ENCODE peak calls at places on chromosomes 1 and 21, in seven cellular contexts. D is IMR-90, F is HepG2, O is HCT116, Q is A549, C is H1, J is GM12878. S is an unnamed sample.

GRCh38 chr1:53254011-53254640 is 15.8 kb upstream of the MAGOH start:
- DNase-seq in D (peak), F (no peak), O (no peak), Q (no peak), C (no peak), J (no peak), S (no peak)

GRCh38 chr1:16204634-16205332 is 7.7 kb downstream of the ARHGEF19 start:
- DNase-seq in D (no peak), F (peak), O (no peak), Q (peak), C (peak), J (no peak), S (peak)

GRCh38 chr1:157551694-157552693 is at the start of gene FCRL5:
- DNase-seq in D (no peak), F (no peak), O (no peak), Q (no peak), C (no peak), J (peak), S (no peak)

GRCh38 chr21:28719731-28720130 is 272.9 kb downstream of the LTN1 start:
- DNase-seq in D (no peak), F (no peak), O (no peak), Q (no peak), C (no peak), J (no peak), S (no peak)

GRCh38 chr1:247456914-247457638 is 828 bp downstream of the OR2B11 start:
- DNase-seq in D (no peak), F (no peak), O (no peak), Q (no peak), C (no peak), J (no peak), S (no peak)

GRCh38 chr1:2906620-2907019 is 105.1 kb upstream of the TTC34 start:
- DNase-seq in D (no peak), F (no peak), O (no peak), Q (no peak), C (no peak), J (no peak), S (no peak)

GRCh38 chr1:234316486-234316885 is 56.8 kb upstream of the COA6 start:
- DNase-seq in D (no peak), F (no peak), O (no peak), Q (no peak), C (no peak), J (no peak), S (no peak)

GRCh38 chr21:46304437-46304836 is 18.3 kb downstream of the YBEY start:
- DNase-seq in D (no peak), F (no peak), O (no peak), Q (no peak), C (no peak), J (no peak), S (no peak)

GRCh38 chr1:201503397-201504176 is 3.3 kb downstream of the CSRP1 start:
- DNase-seq in D (peak), F (peak), O (no peak), Q (peak), C (no peak), J (no peak), S (no peak)

GRCh38 chr1:98931134-98931835 is 73.4 kb downstream of the PLPPR5 start:
- DNase-seq in D (no peak), F (no peak), O (no peak), Q (no peak), C (no peak), J (no peak), S (no peak)

GRCh38 chr1:219269171-219269570 is 95.5 kb downstream of the LYPLAL1 start:
- DNase-seq in D (peak), F (no peak), O (no peak), Q (no peak), C (no peak), J (no peak), S (no peak)

GRCh38 chr1:200918006-200918405 is 23.3 kb downstream of the INAVA start:
- DNase-seq in D (no peak), F (no peak), O (no peak), Q (no peak), C (no peak), J (no peak), S (no peak)

GRCh38 chr1:192011525-192011924 is 146.7 kb upstream of the RGS18 start:
- DNase-seq in D (no peak), F (no peak), O (no peak), Q (no peak), C (no peak), J (no peak), S (no peak)

GRCh38 chr21:33262921-33263320 is 3.2 kb upstream of the IL10RB start:
- DNase-seq in D (no peak), F (no peak), O (no peak), Q (no peak), C (no peak), J (no peak), S (no peak)

GRCh38 chr1:9316080-9316444 is 23.4 kb downstream of the SPSB1 start:
- DNase-seq in D (no peak), F (no peak), O (no peak), Q (no peak), C (no peak), J (no peak), S (no peak)

GRCh38 chr1:86507935-86508582 is 38.8 kb upstream of the CLCA4 start:
- DNase-seq in D (peak), F (no peak), O (peak), Q (no peak), C (no peak), J (no peak), S (peak)

GRCh38 chr1:202176949-202177927 is 16.4 kb upstream of the LGR6 start:
- DNase-seq in D (no peak), F (no peak), O (no peak), Q (no peak), C (no peak), J (no peak), S (no peak)

GRCh38 chr1:14095001-14095400 is 395.0 kb downstream of the PRDM2 start:
- DNase-seq in D (no peak), F (no peak), O (peak), Q (no peak), C (no peak), J (no peak), S (peak)

GRCh38 chr1:225424562-225425210 is 3.2 kb downstream of the LBR start:
- DNase-seq in D (peak), F (no peak), O (no peak), Q (no peak), C (no peak), J (no peak), S (no peak)

GRCh38 chr1:228030451-228031201 is 23.8 kb downstream of the WNT3A start:
- DNase-seq in D (no peak), F (no peak), O (no peak), Q (no peak), C (no peak), J (no peak), S (no peak)

GRCh38 chr1:10152709-10153284 is 57.6 kb upstream of the KIF1B start:
- DNase-seq in D (peak), F (no peak), O (peak), Q (peak), C (peak), J (no peak), S (peak)

GRCh38 chr1:154609398-154610380 is 1.7 kb upstream of the ADAR start:
- DNase-seq in D (peak), F (no peak), O (peak), Q (no peak), C (peak), J (no peak), S (no peak)

GRCh38 chr1:9671377-9672140 is 20.0 kb downstream of the PIK3CD start:
- DNase-seq in D (peak), F (peak), O (peak), Q (peak), C (no peak), J (no peak), S (no peak)

GRCh38 chr1:182377175-182377574 is 14.4 kb downstream of the GLUL start:
- DNase-seq in D (no peak), F (no peak), O (no peak), Q (no peak), C (no peak), J (no peak), S (no peak)

GRCh38 chr1:246761386-246761785 is 37.2 kb downstream of the SCCPDH start:
- DNase-seq in D (peak), F (no peak), O (no peak), Q (no peak), C (no peak), J (no peak), S (no peak)

GRCh38 chr1:41357451-41358151 is 3.6 kb upstream of the FOXO6 start:
- DNase-seq in D (no peak), F (no peak), O (no peak), Q (no peak), C (peak), J (no peak), S (no peak)

GRCh38 chr1:41358152-41358937 is 2.9 kb upstream of the FOXO6 start:
- DNase-seq in D (no peak), F (no peak), O (no peak), Q (no peak), C (peak), J (no peak), S (no peak)

GRCh38 chr1:41360074-41361027 is 883 bp upstream of the FOXO6 start:
- DNase-seq in D (no peak), F (no peak), O (no peak), Q (no peak), C (peak), J (no peak), S (peak)

GRCh38 chr1:41361028-41361494 is at the start of gene FOXO6:
- DNase-seq in D (peak), F (peak), O (peak), Q (peak), C (peak), J (peak), S (peak)

GRCh38 chr1:41359211-41360073 is 1.8 kb upstream of the FOXO6 start:
- DNase-seq in D (no peak), F (no peak), O (no peak), Q (no peak), C (peak), J (no peak), S (no peak)
- TF ChIP-seq CEBPB in D (no peak), F (no peak), O (no peak), Q (no peak), C (no peak), J (no peak), S (no peak)

DNA sequence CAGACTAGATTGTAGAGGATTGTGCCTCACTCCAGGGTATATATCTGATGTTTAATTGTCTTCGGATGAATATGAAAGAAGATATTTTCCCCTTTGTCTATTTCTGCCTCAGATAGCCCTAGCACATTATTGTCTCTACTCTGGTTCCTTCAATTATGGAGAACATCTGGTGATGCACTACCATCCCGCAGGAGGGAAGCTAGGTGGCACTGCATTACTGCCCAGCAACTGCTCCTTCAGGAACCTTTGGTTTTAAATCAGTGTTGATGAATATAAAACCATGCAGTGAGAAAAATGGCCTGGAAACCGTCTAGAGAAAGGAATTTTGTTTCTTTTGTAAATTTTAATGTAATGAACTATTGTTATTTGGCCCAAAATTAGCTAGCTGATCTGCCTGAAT is 68.5 kb downstream of the GPR88 start:
- DNase-seq in D (peak), F (no peak), O (peak), Q (no peak), C (no peak), J (no peak), S (no peak)
- TF ChIP-seq CEBPB in D (no peak), F (no peak), O (no peak), Q (no peak), C (no peak), J (no peak), S (no peak)

GRCh38 chr1:76950306-76950705 is 83.0 kb downstream of the ST6GALNAC5 start:
- DNase-seq in D (no peak), F (no peak), O (no peak), Q (no peak), C (no peak), J (no peak), S (no peak)

GRCh38 chr1:76948846-76949245 is 81.6 kb downstream of the ST6GALNAC5 start:
- DNase-seq in D (no peak), F (no peak), O (no peak), Q (no peak), C (no peak), J (no peak), S (no peak)

GRCh38 chr1:76951185-76951584 is 83.9 kb downstream of the ST6GALNAC5 start:
- DNase-seq in D (no peak), F (peak), O (no peak), Q (no peak), C (no peak), J (no peak), S (no peak)

GRCh38 chr1:76944942-76945341 is 77.7 kb downstream of the ST6GALNAC5 start:
- DNase-seq in D (no peak), F (no peak), O (no peak), Q (no peak), C (no peak), J (no peak), S (no peak)

DNA sequence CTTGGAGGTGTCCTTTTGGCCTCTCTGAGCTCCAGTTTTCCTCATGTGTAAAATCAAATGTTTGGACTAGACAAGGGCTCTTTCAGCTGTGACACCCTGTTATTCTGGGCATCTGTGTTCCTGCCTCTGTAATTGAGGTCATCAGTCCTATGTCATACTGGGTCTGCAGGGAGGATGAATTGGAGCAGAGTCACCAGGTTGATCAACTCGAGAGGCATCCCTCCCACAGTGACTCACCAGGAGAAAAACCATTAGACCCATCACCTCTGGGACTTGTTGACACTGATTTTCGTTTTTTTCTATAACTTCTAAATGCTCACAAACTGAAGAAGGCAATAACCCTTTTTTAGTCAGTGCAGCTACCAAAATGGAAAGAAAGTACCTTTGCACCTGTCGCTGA is 82.2 kb downstream of the ST6GALNAC5 start:
- DNase-seq in D (peak), F (no peak), O (no peak), Q (no peak), C (no peak), J (no peak), S (no peak)
- TF ChIP-seq CEBPB in D (no peak), F (no peak), O (no peak), Q (no peak), C (no peak), J (no peak), S (no peak)

DNA sequence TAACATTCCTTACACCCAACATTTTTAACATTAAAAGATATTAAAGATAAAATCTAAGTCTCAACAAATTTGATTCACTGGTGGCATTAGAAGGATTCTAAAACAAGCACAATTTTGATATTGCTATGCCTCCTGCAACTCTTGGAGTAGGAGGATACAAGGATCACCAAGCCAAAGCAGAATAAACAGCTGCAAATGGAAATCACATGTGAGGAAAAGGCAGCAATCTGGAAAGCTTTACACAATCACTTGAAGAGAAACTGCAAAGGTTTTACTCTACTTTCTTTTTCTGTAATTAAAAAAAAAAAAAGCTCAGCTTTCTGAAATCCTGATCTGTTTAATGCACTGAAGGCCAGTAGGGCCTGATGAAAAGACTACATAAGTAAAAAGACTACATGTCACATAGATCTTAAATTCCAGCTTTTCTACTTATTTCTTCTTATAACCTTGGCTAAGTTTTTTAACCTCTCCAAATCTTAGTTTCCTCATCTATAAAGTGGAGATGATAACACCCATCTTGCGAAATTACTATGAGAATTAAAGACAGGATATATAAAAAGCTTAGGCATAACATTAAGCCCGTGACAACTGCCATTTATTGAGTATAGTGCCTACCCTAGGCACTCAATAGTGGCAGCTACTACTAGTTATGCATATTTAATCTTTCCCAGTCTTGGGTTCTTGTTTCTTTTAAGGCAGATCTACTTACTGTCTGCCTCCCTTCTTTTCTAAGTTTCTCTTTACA is 73.5 kb downstream of the EPS15 start:
- DNase-seq in D (peak), F (no peak), O (no peak), Q (no peak), C (no peak), J (no peak), S (no peak)
- TF ChIP-seq CEBPB in D (peak), F (no peak), O (no peak), Q (no peak), C (no peak), J (no peak), S (peak)

DNA sequence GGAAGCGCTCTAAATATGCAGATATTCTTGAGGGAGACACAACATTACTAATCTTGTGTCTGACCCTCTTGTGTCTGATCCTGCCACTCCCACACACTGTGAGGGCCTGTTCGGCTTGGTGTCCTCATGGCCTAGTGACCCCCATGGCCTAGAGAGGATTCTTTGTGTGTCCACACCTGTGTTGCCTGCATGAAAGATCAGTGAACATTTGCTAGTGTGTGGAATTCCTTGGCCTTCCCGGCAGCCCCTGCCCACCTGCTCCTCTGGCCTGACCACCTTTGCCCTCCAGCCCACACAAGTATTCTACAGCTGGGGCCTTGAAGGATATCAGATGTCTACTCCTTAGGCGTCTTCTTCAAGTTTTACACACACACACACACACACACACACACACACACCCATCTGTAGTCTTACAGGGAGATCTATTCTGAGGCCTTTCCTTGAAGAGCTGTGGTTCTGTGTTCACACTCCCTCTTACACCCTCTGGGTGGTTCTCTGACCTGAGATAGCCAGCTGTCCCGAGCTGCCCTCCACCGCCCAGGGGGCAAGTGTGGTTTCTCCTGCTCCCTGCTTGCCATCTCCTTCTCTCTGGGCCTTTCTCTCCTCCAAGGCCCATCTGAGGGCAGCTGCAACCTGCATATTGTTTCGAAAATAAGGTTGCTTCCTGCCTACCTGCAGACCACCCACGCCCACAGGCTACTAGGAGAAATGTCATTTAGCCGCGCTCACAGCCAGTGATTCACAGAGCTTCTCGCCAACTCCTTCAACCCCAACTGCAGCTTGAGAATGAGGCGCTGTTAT is 45.4 kb downstream of the CD247 start:
- DNase-seq in D (no peak), F (no peak), O (no peak), Q (no peak), C (no peak), J (no peak), S (peak)
- TF ChIP-seq CEBPB in D (no peak), F (no peak), O (no peak), Q (no peak), C (no peak), J (no peak), S (no peak)

GRCh38 chr1:179175011-179175934 is 54.2 kb downstream of the ABL2 start:
- DNase-seq in D (peak), F (no peak), O (no peak), Q (no peak), C (no peak), J (no peak), S (no peak)
- TF ChIP-seq CEBPB in D (peak), F (no peak), O (no peak), Q (no peak), C (no peak), J (no peak), S (peak)

GRCh38 chr1:44664730-44665370 is 9.4 kb downstream of the TMEM53 start:
- DNase-seq in D (no peak), F (no peak), O (no peak), Q (no peak), C (no peak), J (no peak), S (no peak)

GRCh38 chr1:44659566-44659965 is 14.7 kb downstream of the TMEM53 start:
- DNase-seq in D (no peak), F (no peak), O (no peak), Q (no peak), C (no peak), J (no peak), S (no peak)

GRCh38 chr1:44660176-44660575 is 14.1 kb downstream of the TMEM53 start:
- DNase-seq in D (no peak), F (no peak), O (no peak), Q (no peak), C (no peak), J (no peak), S (no peak)

GRCh38 chr1:44662683-44663030 is 11.6 kb downstream of the TMEM53 start:
- DNase-seq in D (no peak), F (no peak), O (no peak), Q (no peak), C (no peak), J (no peak), S (no peak)

DNA sequence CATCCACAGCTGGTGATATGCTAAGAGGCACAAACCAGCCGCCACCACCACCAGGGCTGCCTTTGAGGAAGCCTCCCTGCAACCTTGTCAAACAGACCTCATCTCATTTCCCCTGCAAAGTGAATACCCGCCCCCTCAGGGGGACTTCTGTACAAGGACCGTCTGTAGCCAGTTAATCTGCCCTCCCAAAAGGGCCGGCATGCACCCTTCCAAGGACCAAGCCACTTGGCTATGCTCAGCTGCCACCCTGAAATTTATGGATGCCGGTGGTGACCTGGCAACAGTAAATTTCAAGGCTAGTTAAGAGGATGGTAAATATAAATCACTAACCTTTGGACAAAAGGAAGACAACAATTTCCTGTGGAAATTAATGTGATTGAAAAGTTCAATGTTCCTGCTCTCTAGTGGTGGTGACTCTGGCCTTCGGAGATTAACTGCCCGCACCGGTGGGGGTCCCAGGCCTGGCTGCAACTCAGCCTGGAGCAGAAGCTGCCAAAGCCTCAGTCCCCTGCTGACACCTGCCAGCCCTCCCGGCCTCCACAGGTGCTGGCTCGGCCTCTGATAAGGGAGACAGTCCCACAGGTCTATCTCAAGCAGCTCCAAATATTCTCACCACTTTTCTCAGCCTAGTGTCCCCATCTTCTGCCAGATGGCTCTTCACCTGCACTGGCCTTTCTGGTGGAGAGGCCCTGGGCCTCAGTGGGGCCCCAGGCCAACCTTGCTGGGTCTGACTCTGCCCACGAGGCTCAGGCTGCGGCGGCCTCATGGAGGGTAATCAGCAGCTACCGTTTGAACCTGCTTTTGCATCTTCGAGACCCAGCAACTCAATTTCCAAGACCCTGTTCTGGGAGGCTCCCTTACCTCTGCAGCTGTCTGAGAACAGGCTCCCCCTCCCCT is 12.2 kb downstream of the TMEM53 start:
- DNase-seq in D (no peak), F (no peak), O (no peak), Q (no peak), C (no peak), J (no peak), S (no peak)
- TF ChIP-seq CEBPB in D (no peak), F (no peak), O (no peak), Q (no peak), C (no peak), J (no peak), S (no peak)

S was measured in K562.